ENCODE peak calls at places on chromosomes 12 and 14, in six cellular contexts. T, I, W, G, B and S are unnamed samples.

GRCh38 chr12:64678248-64678647 is 68.0 kb downstream of the RASSF3 start:
- DNase-seq in T (no peak), I (no peak), W (no peak), G (no peak), B (no peak), S (no peak)

GRCh38 chr12:104002686-104003085 is 37.0 kb downstream of the TDG start:
- DNase-seq in T (no peak), I (no peak), W (no peak), G (no peak), B (no peak), S (no peak)

GRCh38 chr12:47990351-47991105 is 13.7 kb downstream of the COL2A1 start:
- DNase-seq in T (no peak), I (peak; percentile 72), W (peak; percentile 27), G (no peak), B (no peak), S (peak; percentile 82)

GRCh38 chr14:58238252-58239247 is 6.1 kb upstream of the PSMA3 start:
- DNase-seq in T (no peak), I (no peak), W (no peak), G (no peak), B (no peak), S (no peak)

GRCh38 chr12:132502882-132503193 is 12.9 kb downstream of the FBRSL1 start:
- DNase-seq in T (no peak), I (no peak), W (no peak), G (no peak), B (no peak), S (no peak)

GRCh38 chr12:123046431-123046830 is 66.0 kb downstream of the ARL6IP4 start:
- DNase-seq in T (no peak), I (no peak), W (no peak), G (no peak), B (no peak), S (no peak)

GRCh38 chr12:71415336-71416231 is 24.0 kb upstream of the LGR5 start:
- DNase-seq in T (no peak), I (no peak), W (no peak), G (no peak), B (no peak), S (peak; percentile 59)

GRCh38 chr14:105853089-105853906 is 326.9 kb downstream of the TMEM121 start:
- DNase-seq in T (no peak), I (no peak), W (no peak), G (no peak), B (no peak), S (no peak)